ENCODE peak calls at places on chromosomes 3 and 15, in nine cellular contexts. Y is HCT116; P is right lobe of liver; I is mammary epithelial cell; E is SJSA1; A is CD8-positive, alpha-beta memory T cell; H is ovary; V is IMR-90; C is Peyer's patch. G is an unnamed sample. For H3K4me1 and H3K36me3, the result is how much of the 10 kb centered on the place peaks cover.

GRCh38 chr3:13149331-13150203 is 76.3 kb upstream of the IQSEC1 start:
- DNase-seq in Y (no peak), P (peak), I (no peak), E (no peak), A (no peak), H (no peak), V (no peak), C (no peak), G (no peak)

GRCh38 chr3:142315083-142315482 is 89.7 kb upstream of the GK5 start:
- DNase-seq in Y (no peak), P (no peak), I (peak), E (peak), A (no peak), H (no peak), V (peak), C (no peak), G (no peak)

GRCh38 chr3:121552797-121553196 is 7.0 kb upstream of the POLQ start:
- DNase-seq in Y (no peak), P (no peak), I (no peak), E (no peak), A (no peak), H (no peak), V (no peak), C (no peak), G (no peak)

GRCh38 chr3:132006605-132007204 is 28.1 kb downstream of the CPNE4 start:
- DNase-seq in Y (peak), P (peak), I (peak), E (no peak), A (no peak), H (no peak), V (peak), C (peak), G (peak)

GRCh38 chr3:179772297-179772696 is 119.5 kb downstream of the USP13 start:
- DNase-seq in Y (no peak), P (no peak), I (no peak), E (no peak), A (no peak), H (no peak), V (no peak), C (no peak), G (no peak)

GRCh38 chr3:78804251-78805037 is 963.4 kb downstream of the ROBO1 start:
- DNase-seq in Y (no peak), P (no peak), I (no peak), E (no peak), A (no peak), H (no peak), V (peak), C (no peak), G (peak)

GRCh38 chr3:14480207-14481017 is 59.7 kb downstream of the GRIP2 start:
- DNase-seq in Y (no peak), P (no peak), I (peak), E (no peak), A (no peak), H (peak), V (peak), C (no peak), G (peak)

GRCh38 chr3:10678796-10679376 is 137.1 kb upstream of the SLC6A11 start:
- DNase-seq in Y (no peak), P (peak), I (no peak), E (no peak), A (no peak), H (no peak), V (no peak), C (no peak), G (no peak)

GRCh38 chr3:78976200-78976599 is 791.6 kb downstream of the ROBO1 start:
- DNase-seq in Y (no peak), P (no peak), I (no peak), E (no peak), A (no peak), H (no peak), V (no peak), C (no peak), G (no peak)

GRCh38 chr3:40398346-40398745 is 11.4 kb downstream of the ENTPD3 start:
- DNase-seq in Y (no peak), P (no peak), I (peak), E (no peak), A (no peak), H (no peak), V (no peak), C (no peak), G (peak)

GRCh38 chr3:124281453-124282316 is 289.8 kb upstream of the ROPN1 start:
- DNase-seq in Y (no peak), P (no peak), I (peak), E (peak), A (no peak), H (no peak), V (peak), C (no peak), G (peak)

GRCh38 chr15:63699391-63699790 is 102.2 kb downstream of the FBXL22 start:
- DNase-seq in Y (no peak), P (no peak), I (no peak), E (no peak), A (no peak), H (no peak), V (no peak), C (no peak), G (no peak)

GRCh38 chr3:42846682-42847522 is 28.8 kb downstream of the CYP8B1 start:
- DNase-seq in Y (no peak), P (no peak), I (no peak), E (no peak), A (no peak), H (no peak), V (no peak), C (peak), G (no peak)

GRCh38 chr15:96535148-96535547 is 204.6 kb downstream of the NR2F2 start:
- DNase-seq in Y (no peak), P (no peak), I (no peak), E (no peak), A (no peak), H (no peak), V (no peak), C (no peak), G (no peak)

GRCh38 chr15:90114451-90114901 is 12.2 kb upstream of the IDH2 start:
- DNase-seq in Y (no peak), P (no peak), I (no peak), E (no peak), A (no peak), H (no peak), V (no peak), C (no peak), G (no peak)

GRCh38 chr3:10984371-10984896 is 8.1 kb upstream of the SLC6A1 start:
- DNase-seq in Y (no peak), P (no peak), I (no peak), E (no peak), A (no peak), H (no peak), V (no peak), C (no peak), G (no peak)

GRCh38 chr3:31880482-31881078 is 100.5 kb downstream of the OSBPL10 start:
- DNase-seq in Y (no peak), P (no peak), I (peak), E (no peak), A (no peak), H (no peak), V (no peak), C (no peak), G (no peak)

GRCh38 chr15:52078197-52078875 is 34.2 kb downstream of the BCL2L10 start:
- DNase-seq in Y (no peak), P (peak), I (no peak), E (no peak), A (no peak), H (no peak), V (no peak), C (peak), G (no peak)

GRCh38 chr3:99780749-99781148 is 36.9 kb upstream of the CMSS1 start:
- DNase-seq in Y (no peak), P (no peak), I (no peak), E (peak), A (no peak), H (no peak), V (no peak), C (no peak), G (no peak)

GRCh38 chr3:22490747-22491146 is 712.4 kb upstream of the UBE2E2 start:
- DNase-seq in Y (no peak), P (no peak), I (no peak), E (no peak), A (no peak), H (no peak), V (no peak), C (no peak), G (no peak)

DNA sequence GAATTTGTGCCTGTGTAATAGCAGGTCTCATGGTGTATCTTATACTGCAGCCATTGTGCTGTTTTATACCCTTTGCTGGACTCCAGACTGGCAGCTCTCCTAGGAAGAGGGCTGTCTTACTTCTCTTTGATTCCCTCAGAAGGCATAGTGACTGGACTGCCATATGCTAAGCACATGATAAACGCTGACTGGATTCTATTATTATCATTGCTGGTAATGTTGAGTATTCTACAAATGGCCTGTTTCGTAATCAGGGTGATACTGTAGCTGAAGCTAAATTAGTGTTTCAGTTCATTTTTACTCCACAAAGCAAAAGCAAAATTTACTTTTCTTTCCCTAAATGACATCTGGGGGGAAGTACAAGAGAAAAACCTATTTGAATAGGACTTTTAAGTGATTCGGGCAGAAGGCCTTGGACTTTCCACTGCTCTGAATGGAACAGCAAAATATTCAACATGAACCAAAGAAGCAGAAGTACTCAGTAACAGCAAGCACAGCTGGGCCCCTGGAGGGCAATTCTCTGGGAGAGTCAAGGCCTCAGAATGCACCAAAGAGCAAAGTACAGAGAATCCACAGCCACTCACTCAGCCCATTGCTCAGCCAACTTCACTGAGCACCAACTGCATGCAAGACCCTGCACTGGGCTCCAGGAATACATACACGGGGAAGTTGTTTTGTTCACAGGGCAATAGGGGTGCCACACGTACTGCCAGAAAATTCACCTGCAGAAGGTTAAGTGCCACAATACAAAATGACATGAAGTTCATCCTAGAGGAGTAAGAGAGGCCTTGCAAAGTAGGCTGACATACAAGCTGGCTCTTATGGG is 7.9 kb upstream of the BCL2A1 start:
- DNase-seq in Y (no peak), P (no peak), I (peak), E (no peak), A (no peak), H (no peak), V (peak), C (peak), G (peak)
- H3K4me1 ChIP-seq in Y (under half), P (under half), I (under half), E (under half), A (under half), H (under half), V (under half), C (under half), G (under half)

DNA sequence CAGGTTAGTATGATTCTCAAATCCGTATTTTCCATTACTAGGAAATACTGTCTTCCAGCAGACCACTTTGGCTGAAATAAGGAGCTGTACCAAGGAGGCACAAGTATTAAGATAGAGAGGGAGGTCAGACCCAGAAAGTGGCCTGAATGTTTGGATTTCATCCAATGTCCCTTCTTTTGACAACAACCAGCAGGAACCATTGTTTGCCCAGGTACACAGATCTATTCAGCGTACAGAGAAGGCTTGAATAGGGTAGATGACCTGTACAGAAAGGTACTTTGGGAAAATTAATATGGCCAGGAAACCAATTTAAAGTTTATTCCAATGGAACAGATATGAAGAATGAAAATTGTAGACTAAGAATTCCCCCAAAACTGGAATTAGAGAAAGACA is 12.6 kb downstream of the MTHFS start:
- DNase-seq in Y (no peak), P (no peak), I (no peak), E (no peak), A (no peak), H (no peak), V (no peak), C (no peak), G (no peak)
- H3K4me3 ChIP-seq in Y (no peak), P (no peak), I (no peak), E (no peak), A (no peak), H (no peak), V (no peak), C (no peak), G (no peak)

GRCh38 chr3:47339951-47340350 is 40.9 kb upstream of the PTPN23 start:
- DNase-seq in Y (no peak), P (no peak), I (no peak), E (no peak), A (no peak), H (no peak), V (no peak), C (peak), G (no peak)
- H3K36me3 ChIP-seq in Y (under half), P (under half), I (under half), E (under half), A (under half), H (under half), V (under half), C (under half), G (under half)

DNA sequence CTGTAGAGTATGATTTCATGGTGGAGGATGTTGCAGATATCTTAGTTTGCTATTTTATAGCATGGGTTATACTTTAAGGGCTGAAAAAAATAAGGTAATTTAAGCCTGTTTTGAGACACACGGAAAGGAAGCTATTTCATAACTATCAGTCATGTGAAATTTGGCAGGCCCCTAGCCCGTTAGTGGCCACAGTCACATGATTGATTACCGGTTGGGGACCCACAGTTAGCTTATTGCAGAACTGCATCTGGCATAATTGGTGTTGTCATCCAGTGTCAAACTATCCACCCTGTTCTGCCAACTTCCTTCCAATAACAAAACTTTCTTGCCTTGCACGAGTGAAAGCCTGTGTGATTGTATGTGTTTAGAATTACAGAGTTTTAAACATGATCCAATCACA is 35.2 kb downstream of the FNDC3B start:
- DNase-seq in Y (no peak), P (peak), I (no peak), E (no peak), A (no peak), H (no peak), V (no peak), C (no peak), G (no peak)
- H3K4me1 ChIP-seq in Y (under half), P (half or more), I (under half), E (under half), A (under half), H (under half), V (under half), C (under half), G (under half)

DNA sequence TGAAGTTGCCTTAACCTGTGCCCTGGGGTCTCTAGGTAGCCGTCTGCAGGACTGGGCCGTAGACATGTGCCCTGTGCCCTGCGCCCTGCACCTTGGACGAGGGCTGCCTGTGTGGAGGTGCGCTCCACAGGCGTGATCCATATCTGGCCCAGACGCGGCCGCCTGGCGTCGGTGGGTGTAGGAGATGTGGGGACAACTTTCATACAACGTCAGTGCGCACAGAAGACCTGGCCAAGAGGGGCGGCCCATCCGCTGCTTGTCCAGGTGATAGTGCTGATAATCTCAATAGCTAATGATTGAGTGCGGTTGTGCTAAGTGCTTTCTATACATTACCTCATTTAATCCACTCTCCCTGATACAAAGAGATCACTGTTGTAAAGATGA is 665 bp upstream of the RASGRP1 start:
- DNase-seq in Y (no peak), P (no peak), I (no peak), E (no peak), A (no peak), H (no peak), V (no peak), C (peak), G (no peak)
- H3K4me3 ChIP-seq in Y (no peak), P (no peak), I (no peak), E (no peak), A (peak), H (no peak), V (no peak), C (peak), G (no peak)

GRCh38 chr3:126992776-126993175 is 9.9 kb downstream of the PLXNA1 start:
- DNase-seq in Y (no peak), P (no peak), I (no peak), E (no peak), A (no peak), H (no peak), V (no peak), C (no peak), G (no peak)

GRCh38 chr3:126993436-126993835 is 10.5 kb downstream of the PLXNA1 start:
- DNase-seq in Y (no peak), P (no peak), I (no peak), E (no peak), A (no peak), H (no peak), V (no peak), C (no peak), G (no peak)

GRCh38 chr3:126991366-126992200 is 8.7 kb downstream of the PLXNA1 start:
- DNase-seq in Y (no peak), P (no peak), I (no peak), E (no peak), A (no peak), H (no peak), V (no peak), C (no peak), G (no peak)

GRCh38 chr3:126990890-126991289 is 8.0 kb downstream of the PLXNA1 start:
- DNase-seq in Y (no peak), P (no peak), I (no peak), E (no peak), A (no peak), H (no peak), V (no peak), C (no peak), G (no peak)

GRCh38 chr3:126992216-126992615 is 9.3 kb downstream of the PLXNA1 start:
- DNase-seq in Y (no peak), P (no peak), I (no peak), E (no peak), A (no peak), H (no peak), V (no peak), C (no peak), G (no peak)
- H3K36me3 ChIP-seq in Y (under half), P (under half), I (under half), E (half or more), A (under half), H (under half), V (under half), C (under half), G (under half)